ENCODE peak calls at places on chromosomes 16 and 17, in eight cellular contexts. One of them, this sample, is unnamed.

GRCh38 chr17:73998246-73999220 is 204.9 kb upstream of the RPL38 start:
- DNase-seq in activated CD8-positive, alpha-beta memory T cell treated with anti-CD3 and anti-CD28 coated beads for 1 hour: peak
- DNase-seq in NCI-H1436: peak
- DNase-seq in NCI-H1694: peak
- DNase-seq in CD4-positive, alpha-beta T cell: peak
- DNase-seq in activated T-helper 1 cell treated with Interleukin-2 at 50 U/mL for 16 hours: peak
- DNase-seq in left colon: peak
- DNase-seq in neural crest cell: peak
- DNase-seq in this sample: peak

GRCh38 chr17:74836691-74837467 is 22.8 kb downstream of the GRIN2C start:
- DNase-seq in activated CD8-positive, alpha-beta memory T cell treated with anti-CD3 and anti-CD28 coated beads for 1 hour: no peak
- DNase-seq in NCI-H1436: no peak
- DNase-seq in NCI-H1694: no peak
- DNase-seq in CD4-positive, alpha-beta T cell: no peak
- DNase-seq in activated T-helper 1 cell treated with Interleukin-2 at 50 U/mL for 16 hours: no peak
- DNase-seq in left colon: no peak
- DNase-seq in neural crest cell: no peak
- DNase-seq in this sample: no peak

GRCh38 chr17:2107506-2107905 is 52.6 kb downstream of the HIC1 start:
- DNase-seq in activated CD8-positive, alpha-beta memory T cell treated with anti-CD3 and anti-CD28 coated beads for 1 hour: no peak
- DNase-seq in NCI-H1436: no peak
- DNase-seq in NCI-H1694: peak
- DNase-seq in CD4-positive, alpha-beta T cell: no peak
- DNase-seq in activated T-helper 1 cell treated with Interleukin-2 at 50 U/mL for 16 hours: no peak
- DNase-seq in left colon: no peak
- DNase-seq in neural crest cell: no peak
- DNase-seq in this sample: no peak

GRCh38 chr17:81422776-81423697 is 27.8 kb downstream of the BAHCC1 start:
- DNase-seq in activated CD8-positive, alpha-beta memory T cell treated with anti-CD3 and anti-CD28 coated beads for 1 hour: no peak
- DNase-seq in NCI-H1436: no peak
- DNase-seq in NCI-H1694: no peak
- DNase-seq in CD4-positive, alpha-beta T cell: no peak
- DNase-seq in activated T-helper 1 cell treated with Interleukin-2 at 50 U/mL for 16 hours: no peak
- DNase-seq in left colon: peak
- DNase-seq in neural crest cell: no peak
- DNase-seq in this sample: no peak

GRCh38 chr16:24950275-24950674 is 64.9 kb downstream of the ARHGAP17 start:
- DNase-seq in activated CD8-positive, alpha-beta memory T cell treated with anti-CD3 and anti-CD28 coated beads for 1 hour: no peak
- DNase-seq in NCI-H1436: no peak
- DNase-seq in NCI-H1694: no peak
- DNase-seq in CD4-positive, alpha-beta T cell: no peak
- DNase-seq in activated T-helper 1 cell treated with Interleukin-2 at 50 U/mL for 16 hours: no peak
- DNase-seq in left colon: no peak
- DNase-seq in neural crest cell: no peak
- DNase-seq in this sample: no peak

GRCh38 chr16:28166394-28167208 is 45.2 kb downstream of the XPO6 start:
- DNase-seq in activated CD8-positive, alpha-beta memory T cell treated with anti-CD3 and anti-CD28 coated beads for 1 hour: no peak
- DNase-seq in NCI-H1436: no peak
- DNase-seq in NCI-H1694: no peak
- DNase-seq in CD4-positive, alpha-beta T cell: no peak
- DNase-seq in activated T-helper 1 cell treated with Interleukin-2 at 50 U/mL for 16 hours: no peak
- DNase-seq in left colon: no peak
- DNase-seq in neural crest cell: no peak
- DNase-seq in this sample: no peak

GRCh38 chr16:73062640-73063283 is 14.8 kb upstream of the ZFHX3 start:
- DNase-seq in activated CD8-positive, alpha-beta memory T cell treated with anti-CD3 and anti-CD28 coated beads for 1 hour: no peak
- DNase-seq in NCI-H1436: no peak
- DNase-seq in NCI-H1694: no peak
- DNase-seq in CD4-positive, alpha-beta T cell: no peak
- DNase-seq in activated T-helper 1 cell treated with Interleukin-2 at 50 U/mL for 16 hours: no peak
- DNase-seq in left colon: peak
- DNase-seq in neural crest cell: peak
- DNase-seq in this sample: no peak

GRCh38 chr16:57229079-57229478 is 16.0 kb upstream of the ARL2BP start:
- DNase-seq in activated CD8-positive, alpha-beta memory T cell treated with anti-CD3 and anti-CD28 coated beads for 1 hour: no peak
- DNase-seq in NCI-H1436: no peak
- DNase-seq in NCI-H1694: no peak
- DNase-seq in CD4-positive, alpha-beta T cell: no peak
- DNase-seq in activated T-helper 1 cell treated with Interleukin-2 at 50 U/mL for 16 hours: no peak
- DNase-seq in left colon: no peak
- DNase-seq in neural crest cell: no peak
- DNase-seq in this sample: no peak

GRCh38 chr17:58786586-58787295 is 31.1 kb downstream of the PPM1E start:
- DNase-seq in activated CD8-positive, alpha-beta memory T cell treated with anti-CD3 and anti-CD28 coated beads for 1 hour: no peak
- DNase-seq in NCI-H1436: no peak
- DNase-seq in NCI-H1694: no peak
- DNase-seq in CD4-positive, alpha-beta T cell: no peak
- DNase-seq in activated T-helper 1 cell treated with Interleukin-2 at 50 U/mL for 16 hours: no peak
- DNase-seq in left colon: no peak
- DNase-seq in neural crest cell: no peak
- DNase-seq in this sample: no peak

GRCh38 chr17:38455288-38455915 is 27.1 kb downstream of the ARHGAP23 start:
- DNase-seq in activated CD8-positive, alpha-beta memory T cell treated with anti-CD3 and anti-CD28 coated beads for 1 hour: no peak
- DNase-seq in NCI-H1436: no peak
- DNase-seq in NCI-H1694: peak
- DNase-seq in CD4-positive, alpha-beta T cell: no peak
- DNase-seq in activated T-helper 1 cell treated with Interleukin-2 at 50 U/mL for 16 hours: no peak
- DNase-seq in left colon: no peak
- DNase-seq in neural crest cell: no peak
- DNase-seq in this sample: no peak

GRCh38 chr17:77409282-77410161 is 268.8 kb downstream of the SEC14L1 start:
- DNase-seq in activated CD8-positive, alpha-beta memory T cell treated with anti-CD3 and anti-CD28 coated beads for 1 hour: no peak
- DNase-seq in NCI-H1436: no peak
- DNase-seq in NCI-H1694: peak
- DNase-seq in CD4-positive, alpha-beta T cell: peak
- DNase-seq in activated T-helper 1 cell treated with Interleukin-2 at 50 U/mL for 16 hours: no peak
- DNase-seq in left colon: peak
- DNase-seq in neural crest cell: peak
- DNase-seq in this sample: no peak

GRCh38 chr17:77391668-77392375 is 251.1 kb downstream of the SEC14L1 start:
- DNase-seq in activated CD8-positive, alpha-beta memory T cell treated with anti-CD3 and anti-CD28 coated beads for 1 hour: no peak
- DNase-seq in NCI-H1436: no peak
- DNase-seq in NCI-H1694: no peak
- DNase-seq in CD4-positive, alpha-beta T cell: no peak
- DNase-seq in activated T-helper 1 cell treated with Interleukin-2 at 50 U/mL for 16 hours: peak
- DNase-seq in left colon: peak
- DNase-seq in neural crest cell: no peak
- DNase-seq in this sample: no peak

GRCh38 chr17:73949903-73950302 is 253.6 kb upstream of the RPL38 start:
- DNase-seq in activated CD8-positive, alpha-beta memory T cell treated with anti-CD3 and anti-CD28 coated beads for 1 hour: no peak
- DNase-seq in NCI-H1436: no peak
- DNase-seq in NCI-H1694: no peak
- DNase-seq in CD4-positive, alpha-beta T cell: no peak
- DNase-seq in activated T-helper 1 cell treated with Interleukin-2 at 50 U/mL for 16 hours: no peak
- DNase-seq in left colon: no peak
- DNase-seq in neural crest cell: no peak
- DNase-seq in this sample: no peak

GRCh38 chr17:77828749-77829539 is 129.6 kb upstream of the TNRC6C start:
- DNase-seq in activated CD8-positive, alpha-beta memory T cell treated with anti-CD3 and anti-CD28 coated beads for 1 hour: no peak
- DNase-seq in NCI-H1436: no peak
- DNase-seq in NCI-H1694: no peak
- DNase-seq in CD4-positive, alpha-beta T cell: no peak
- DNase-seq in activated T-helper 1 cell treated with Interleukin-2 at 50 U/mL for 16 hours: no peak
- DNase-seq in left colon: no peak
- DNase-seq in neural crest cell: no peak
- DNase-seq in this sample: no peak

GRCh38 chr16:56886826-56887225 is 21.8 kb downstream of the SLC12A3 start:
- DNase-seq in activated CD8-positive, alpha-beta memory T cell treated with anti-CD3 and anti-CD28 coated beads for 1 hour: no peak
- DNase-seq in NCI-H1436: no peak
- DNase-seq in NCI-H1694: no peak
- DNase-seq in CD4-positive, alpha-beta T cell: no peak
- DNase-seq in activated T-helper 1 cell treated with Interleukin-2 at 50 U/mL for 16 hours: no peak
- DNase-seq in left colon: no peak
- DNase-seq in neural crest cell: no peak
- DNase-seq in this sample: no peak

GRCh38 chr17:42386784-42387183 is 1.5 kb downstream of the STAT3 start:
- DNase-seq in activated CD8-positive, alpha-beta memory T cell treated with anti-CD3 and anti-CD28 coated beads for 1 hour: no peak
- DNase-seq in NCI-H1436: no peak
- DNase-seq in NCI-H1694: no peak
- DNase-seq in CD4-positive, alpha-beta T cell: no peak
- DNase-seq in activated T-helper 1 cell treated with Interleukin-2 at 50 U/mL for 16 hours: no peak
- DNase-seq in left colon: no peak
- DNase-seq in neural crest cell: no peak
- DNase-seq in this sample: no peak

GRCh38 chr17:77886387-77886728 is 72.1 kb upstream of the TNRC6C start:
- DNase-seq in activated CD8-positive, alpha-beta memory T cell treated with anti-CD3 and anti-CD28 coated beads for 1 hour: no peak
- DNase-seq in NCI-H1436: no peak
- DNase-seq in NCI-H1694: no peak
- DNase-seq in CD4-positive, alpha-beta T cell: no peak
- DNase-seq in activated T-helper 1 cell treated with Interleukin-2 at 50 U/mL for 16 hours: no peak
- DNase-seq in left colon: no peak
- DNase-seq in neural crest cell: no peak
- DNase-seq in this sample: no peak

GRCh38 chr17:28901866-28902818 is 737 bp downstream of the DHRS13 start:
- DNase-seq in activated CD8-positive, alpha-beta memory T cell treated with anti-CD3 and anti-CD28 coated beads for 1 hour: no peak
- DNase-seq in NCI-H1436: peak
- DNase-seq in NCI-H1694: peak
- DNase-seq in CD4-positive, alpha-beta T cell: peak
- DNase-seq in activated T-helper 1 cell treated with Interleukin-2 at 50 U/mL for 16 hours: no peak
- DNase-seq in left colon: peak
- DNase-seq in neural crest cell: peak
- DNase-seq in this sample: peak

GRCh38 chr16:30641378-30641982 is 9.3 kb upstream of the PRR14 start:
- DNase-seq in activated CD8-positive, alpha-beta memory T cell treated with anti-CD3 and anti-CD28 coated beads for 1 hour: no peak
- DNase-seq in NCI-H1436: no peak
- DNase-seq in NCI-H1694: no peak
- DNase-seq in CD4-positive, alpha-beta T cell: no peak
- DNase-seq in activated T-helper 1 cell treated with Interleukin-2 at 50 U/mL for 16 hours: no peak
- DNase-seq in left colon: no peak
- DNase-seq in neural crest cell: no peak
- DNase-seq in this sample: no peak

GRCh38 chr17:63838586-63839184 is 3.8 kb downstream of the SMARCD2 start:
- DNase-seq in activated CD8-positive, alpha-beta memory T cell treated with anti-CD3 and anti-CD28 coated beads for 1 hour: no peak
- DNase-seq in NCI-H1436: peak
- DNase-seq in NCI-H1694: no peak
- DNase-seq in CD4-positive, alpha-beta T cell: no peak
- DNase-seq in activated T-helper 1 cell treated with Interleukin-2 at 50 U/mL for 16 hours: no peak
- DNase-seq in left colon: peak
- DNase-seq in neural crest cell: no peak
- DNase-seq in this sample: no peak

GRCh38 chr16:54627616-54628015 is 303.0 kb upstream of the IRX5 start:
- DNase-seq in activated CD8-positive, alpha-beta memory T cell treated with anti-CD3 and anti-CD28 coated beads for 1 hour: no peak
- DNase-seq in NCI-H1436: no peak
- DNase-seq in NCI-H1694: no peak
- DNase-seq in CD4-positive, alpha-beta T cell: no peak
- DNase-seq in activated T-helper 1 cell treated with Interleukin-2 at 50 U/mL for 16 hours: no peak
- DNase-seq in left colon: no peak
- DNase-seq in neural crest cell: no peak
- DNase-seq in this sample: no peak

GRCh38 chr17:41420134-41420533 is 4.3 kb downstream of the KRT37 start:
- DNase-seq in activated CD8-positive, alpha-beta memory T cell treated with anti-CD3 and anti-CD28 coated beads for 1 hour: no peak
- DNase-seq in NCI-H1436: no peak
- DNase-seq in NCI-H1694: no peak
- DNase-seq in CD4-positive, alpha-beta T cell: no peak
- DNase-seq in activated T-helper 1 cell treated with Interleukin-2 at 50 U/mL for 16 hours: no peak
- DNase-seq in left colon: no peak
- DNase-seq in neural crest cell: no peak
- DNase-seq in this sample: no peak

GRCh38 chr17:82743344-82744219 is 8.2 kb downstream of the FN3K start:
- DNase-seq in activated CD8-positive, alpha-beta memory T cell treated with anti-CD3 and anti-CD28 coated beads for 1 hour: no peak
- DNase-seq in NCI-H1436: no peak
- DNase-seq in NCI-H1694: no peak
- DNase-seq in CD4-positive, alpha-beta T cell: no peak
- DNase-seq in activated T-helper 1 cell treated with Interleukin-2 at 50 U/mL for 16 hours: no peak
- DNase-seq in left colon: no peak
- DNase-seq in neural crest cell: no peak
- DNase-seq in this sample: no peak

GRCh38 chr17:32483451-32484019 is 3.3 kb upstream of the CDK5R1 start:
- DNase-seq in activated CD8-positive, alpha-beta memory T cell treated with anti-CD3 and anti-CD28 coated beads for 1 hour: no peak
- DNase-seq in NCI-H1436: peak
- DNase-seq in NCI-H1694: peak
- DNase-seq in CD4-positive, alpha-beta T cell: no peak
- DNase-seq in activated T-helper 1 cell treated with Interleukin-2 at 50 U/mL for 16 hours: no peak
- DNase-seq in left colon: no peak
- DNase-seq in neural crest cell: peak
- DNase-seq in this sample: no peak

GRCh38 chr17:29617481-29618271 is 5.0 kb downstream of the CORO6 start:
- DNase-seq in activated CD8-positive, alpha-beta memory T cell treated with anti-CD3 and anti-CD28 coated beads for 1 hour: peak
- DNase-seq in NCI-H1436: peak
- DNase-seq in NCI-H1694: peak
- DNase-seq in CD4-positive, alpha-beta T cell: peak
- DNase-seq in activated T-helper 1 cell treated with Interleukin-2 at 50 U/mL for 16 hours: peak
- DNase-seq in left colon: peak
- DNase-seq in neural crest cell: peak
- DNase-seq in this sample: peak